ENCODE peak calls at places on chromosomes 16 and 17, in ten cellular contexts. L, N, G, R, C, I, F, J, S and X are unnamed samples.

GRCh38 chr16:383326-384020 is 1.7 kb upstream of the PGAP6 start:
- DNase-seq in G (no peak), N (no peak), R (no peak), F (peak), I (peak), S (peak), C (no peak), J (no peak), L (no peak), X (no peak)

GRCh38 chr17:81044764-81045589 is 10.0 kb downstream of the BAIAP2 start:
- DNase-seq in S (no peak), C (peak), L (no peak), G (peak), F (no peak), I (no peak), R (peak), N (no peak), J (peak), X (no peak)

GRCh38 chr16:88370365-88370764 is 12.4 kb upstream of the ZNF469 start:
- DNase-seq in G (no peak), S (no peak), J (no peak), L (no peak), N (no peak), R (no peak), I (no peak), C (no peak), F (no peak), X (no peak)

GRCh38 chr16:3413730-3414379 is 12.8 kb downstream of the ZNF174 start:
- DNase-seq in F (no peak), J (no peak), L (no peak), R (peak), I (no peak), G (no peak), C (no peak), S (no peak), N (no peak), X (no peak)

GRCh38 chr17:79400989-79401703 is 209.7 kb downstream of the RBFOX3 start:
- DNase-seq in J (peak), L (peak), G (peak), S (no peak), I (peak), N (peak), F (peak), C (peak), R (peak), X (no peak)

GRCh38 chr17:75619506-75620431 is 13.5 kb upstream of the SMIM5 start:
- DNase-seq in C (peak), L (no peak), I (peak), S (no peak), N (no peak), J (no peak), G (peak), R (peak), F (no peak), X (no peak)

GRCh38 chr16:81181013-81181720 is 57.3 kb upstream of the BCO1 start:
- DNase-seq in C (peak), N (no peak), G (peak), S (no peak), L (peak), J (peak), R (peak), F (no peak), I (no peak), X (peak)

GRCh38 chr17:27319536-27320221 is 25.8 kb downstream of the WSB1 start:
- DNase-seq in F (no peak), S (no peak), I (no peak), C (no peak), N (no peak), J (peak), G (peak), L (no peak), R (peak), X (peak)

GRCh38 chr17:75430159-75430748 is 24.8 kb upstream of the GRB2 start:
- DNase-seq in R (no peak), I (no peak), F (no peak), J (no peak), C (peak), N (no peak), S (no peak), L (no peak), G (peak), X (peak)

GRCh38 chr17:59757881-59758385 is 50.5 kb downstream of the VMP1 start:
- DNase-seq in C (no peak), N (no peak), I (no peak), G (no peak), J (no peak), R (no peak), S (no peak), F (no peak), L (no peak), X (no peak)

GRCh38 chr17:40548982-40549680 is 16.1 kb downstream of the CCR7 start:
- DNase-seq in S (no peak), L (no peak), C (peak), F (no peak), N (no peak), I (no peak), R (no peak), G (peak), J (peak), X (peak)

GRCh38 chr16:66382966-66383299 is 16.4 kb downstream of the CDH5 start:
- DNase-seq in F (no peak), G (peak), I (no peak), N (no peak), L (peak), C (peak), J (no peak), R (no peak), S (no peak), X (no peak)

GRCh38 chr17:11610999-11611566 is 12.8 kb downstream of the DNAH9 start:
- DNase-seq in I (no peak), C (no peak), L (no peak), J (no peak), S (no peak), N (no peak), R (peak), G (no peak), F (no peak), X (no peak)